ENCODE peak calls at places on chromosome 20, in five cellular contexts. P is gastrocnemius medialis, H is left lung, I is small intestine, C is esophagus squamous epithelium. Y is an unnamed sample.

GRCh38 chr20:40442181-40442963 is 246.7 kb downstream of the MAFB start:
- DNase-seq in C (no peak), H (no peak), P (no peak), I (no peak), Y (no peak)

GRCh38 chr20:19880256-19881079 is 122.4 kb downstream of the RIN2 start:
- DNase-seq in I (no peak), H (no peak), P (no peak), C (no peak), Y (no peak)

GRCh38 chr20:42483694-42484303 is 705.9 kb downstream of the PTPRT start:
- DNase-seq in I (peak; percentile 32), P (no peak), C (no peak), H (no peak), Y (no peak)

GRCh38 chr20:10492065-10492464 is 57.0 kb downstream of the SLX4IP start:
- DNase-seq in I (no peak), P (no peak), C (no peak), H (no peak), Y (no peak)

GRCh38 chr20:1802385-1803215 is 92.6 kb upstream of the SIRPA start:
- DNase-seq in C (no peak), P (no peak), H (peak; percentile 80), I (peak; percentile 35), Y (peak; percentile 20)

GRCh38 chr20:56222945-56223344 is 25.6 kb upstream of the MC3R start:
- DNase-seq in I (no peak), P (no peak), C (no peak), H (no peak), Y (no peak)

GRCh38 chr20:1820137-1821074 is 74.8 kb upstream of the SIRPA start:
- DNase-seq in P (no peak), H (peak; percentile 78), C (no peak), I (no peak), Y (no peak)

GRCh38 chr20:53527196-53527595 is 66.4 kb downstream of the ZNF217 start:
- DNase-seq in P (no peak), C (no peak), I (no peak), H (no peak), Y (no peak)

GRCh38 chr20:57465486-57465885 is 59.5 kb downstream of the CTCFL start:
- DNase-seq in C (no peak), I (no peak), H (peak; percentile 16), P (no peak), Y (no peak)

GRCh38 chr20:51695574-51696303 is 72.5 kb downstream of the ATP9A start:
- DNase-seq in P (no peak), H (no peak), C (no peak), I (no peak), Y (no peak)

GRCh38 chr20:41268917-41269652 is 48.4 kb downstream of the ZHX3 start:
- DNase-seq in I (no peak), P (no peak), C (no peak), H (no peak), Y (no peak)

GRCh38 chr20:33664762-33665144 is 2.0 kb upstream of the ACTL10 start:
- DNase-seq in P (no peak), C (no peak), I (no peak), H (no peak), Y (no peak)

GRCh38 chr20:44465001-44465560 is 10.6 kb upstream of the TTPAL start:
- DNase-seq in I (peak; percentile 60), C (no peak), P (no peak), H (no peak), Y (no peak)

GRCh38 chr20:56463428-56463827 is 5.0 kb upstream of the RTF2 start:
- DNase-seq in C (no peak), H (no peak), P (no peak), I (peak; percentile 7), Y (no peak)

GRCh38 chr20:7741866-7742265 is 198.4 kb downstream of the HAO1 start:
- DNase-seq in C (no peak), H (no peak), P (no peak), I (no peak), Y (no peak)

GRCh38 chr20:3911956-3912355 is 22.8 kb downstream of the PANK2 start:
- DNase-seq in I (peak; percentile 95), C (no peak), P (no peak), H (no peak), Y (no peak)

GRCh38 chr20:38629979-38630378 is 28.4 kb downstream of the ARHGAP40 start:
- DNase-seq in P (no peak), H (no peak), C (no peak), I (no peak), Y (no peak)

GRCh38 chr20:7493311-7493710 is 446.9 kb downstream of the HAO1 start:
- DNase-seq in C (no peak), P (no peak), H (no peak), I (no peak), Y (no peak)

GRCh38 chr20:31841928-31842327 is 3.5 kb downstream of the FOXS1 start:
- DNase-seq in P (no peak), H (no peak), I (no peak), C (no peak), Y (no peak)

GRCh38 chr20:47508228-47508752 is 6.6 kb downstream of the NCOA3 start:
- DNase-seq in H (no peak), I (no peak), C (no peak), P (no peak), Y (peak; percentile 11)

GRCh38 chr20:47506850-47507249 is 5.2 kb downstream of the NCOA3 start:
- DNase-seq in H (no peak), C (no peak), P (no peak), I (no peak), Y (no peak)

GRCh38 chr20:47509104-47509661 is 7.5 kb downstream of the NCOA3 start:
- DNase-seq in H (no peak), I (no peak), C (no peak), P (no peak), Y (no peak)

GRCh38 chr20:47503685-47504084 is 2.0 kb downstream of the NCOA3 start:
- DNase-seq in P (no peak), H (no peak), C (no peak), I (no peak), Y (no peak)

GRCh38 chr20:47506335-47506734 is 4.6 kb downstream of the NCOA3 start:
- DNase-seq in H (no peak), C (no peak), P (no peak), I (no peak), Y (no peak)
- H3K4me1 ChIP-seq in H (no peaks in the 10 kb centered on the region), C (peaks cover 10% of the 10 kb centered on the region), P (peaks cover 40% of the 10 kb centered on the region), I (no peaks in the 10 kb centered on the region), Y (peaks cover 35% of the 10 kb centered on the region)

GRCh38 chr20:21110811-21111210 is 4.7 kb upstream of the LINC00237 start:
- DNase-seq in H (no peak), I (no peak), P (no peak), C (no peak), Y (no peak)
- H3K27me3 ChIP-seq in H (peaks cover 30% of the 10 kb centered on the region), I (no peaks in the 10 kb centered on the region), P (peaks cover 18% of the 10 kb centered on the region), C (peaks cover 58% of the 10 kb centered on the region), Y (peaks cover 10% of the 10 kb centered on the region)

GRCh38 chr20:50071039-50071888 is 41.7 kb downstream of the UBE2V1 start:
- DNase-seq in P (peak; percentile 60), C (peak; percentile 26), I (peak; percentile 81), H (peak; percentile 91), Y (peak; percentile 97)
- H3K4me3 ChIP-seq in P (peak overlapping the region; percentile 44), C (peak overlapping the region; percentile 57), I (no peak overlapping the region), H (peak overlapping the region; percentile 11), Y (peak overlapping the region; percentile 51)

DNA sequence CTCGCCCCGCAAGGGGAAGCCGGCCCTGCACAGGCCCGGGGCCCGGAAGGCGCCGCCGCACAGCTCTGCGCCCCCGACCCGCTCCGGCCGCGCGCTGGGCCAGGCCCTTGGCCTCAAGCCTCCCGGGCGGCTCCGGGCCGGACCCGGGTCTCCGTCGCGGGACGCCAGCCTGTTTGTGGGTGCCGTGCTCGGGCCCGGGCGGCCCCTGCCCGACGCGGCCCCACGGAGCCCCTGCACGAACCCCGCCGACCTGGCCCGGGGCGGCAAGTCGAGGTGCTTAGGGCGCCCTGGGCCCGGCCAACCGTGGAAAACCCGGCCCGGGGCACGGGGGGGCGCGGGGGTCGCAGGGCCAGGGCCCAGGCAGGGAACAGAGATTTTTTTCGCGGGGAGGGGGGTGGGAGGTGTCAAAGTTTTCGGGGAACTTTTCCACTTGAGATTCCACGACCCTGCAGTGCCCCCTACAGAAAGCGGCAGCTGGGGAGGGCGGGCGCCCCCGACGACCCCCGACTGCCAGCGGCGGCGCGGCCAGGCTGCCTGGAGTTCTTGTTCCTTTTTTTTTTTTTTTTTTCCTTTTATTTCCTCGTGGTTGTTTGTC is 805 bp upstream of the STX16 start:
- DNase-seq in H (peak; percentile 44), C (no peak), P (no peak), I (peak; percentile 10), Y (no peak)
- H3K4me1 ChIP-seq in H (peaks cover 23% of the 10 kb centered on the region), C (peaks cover 25% of the 10 kb centered on the region), P (peaks cover 41% of the 10 kb centered on the region), I (peaks cover 1% of the 10 kb centered on the region), Y (peaks cover 25% of the 10 kb centered on the region)

DNA sequence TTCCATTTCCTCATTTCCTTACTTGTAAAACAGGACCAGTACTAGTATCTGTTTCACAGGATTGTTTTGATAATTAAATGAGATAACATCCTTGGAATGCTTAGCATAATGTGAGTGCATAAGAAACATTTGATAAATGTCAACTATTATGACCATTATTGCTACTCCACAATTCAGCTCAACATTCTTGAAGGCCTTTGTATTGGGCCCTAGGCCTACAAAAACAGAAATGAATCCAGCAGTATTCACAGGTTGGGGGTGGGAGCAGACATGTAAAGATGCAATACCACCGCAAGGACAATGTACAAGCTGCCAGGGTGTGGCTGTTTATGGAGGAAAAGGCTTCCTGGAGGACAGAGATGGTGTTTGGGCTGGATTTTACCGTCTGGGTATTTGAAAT is 57.2 kb upstream of the EPB41L1 start:
- DNase-seq in C (no peak), I (peak; percentile 66), H (no peak), P (no peak), Y (no peak)
- H3K27me3 ChIP-seq in C (peaks cover 6% of the 10 kb centered on the region), I (no peaks in the 10 kb centered on the region), H (no peaks in the 10 kb centered on the region), P (peaks cover 19% of the 10 kb centered on the region), Y (no peaks in the 10 kb centered on the region)

GRCh38 chr20:49704932-49705336 is 8.7 kb downstream of the B4GALT5 start:
- DNase-seq in I (no peak), P (no peak), H (no peak), C (no peak), Y (no peak)

GRCh38 chr20:49701313-49701731 is 12.4 kb downstream of the B4GALT5 start:
- DNase-seq in P (no peak), H (no peak), I (no peak), C (no peak), Y (no peak)

GRCh38 chr20:49706548-49707517 is 6.8 kb downstream of the B4GALT5 start:
- DNase-seq in C (no peak), P (no peak), I (peak; percentile 61), H (no peak), Y (no peak)

GRCh38 chr20:49701916-49702315 is 11.8 kb downstream of the B4GALT5 start:
- DNase-seq in P (no peak), H (no peak), I (no peak), C (no peak), Y (no peak)

GRCh38 chr20:49705358-49705757 is 8.3 kb downstream of the B4GALT5 start:
- DNase-seq in H (no peak), P (no peak), C (no peak), I (no peak), Y (no peak)
- H3K4me3 ChIP-seq in H (no peak overlapping the region), P (no peak overlapping the region), C (no peak overlapping the region), I (no peak overlapping the region), Y (no peak overlapping the region)

Y was measured in naive thymus-derived CD4-positive, alpha-beta T cell.